ENCODE peak calls at places on chromosomes 4 and X, in seven cellular contexts. W is MM.1S, X is K562, O is foreskin fibroblast, U is ovary, G is neural progenitor cell, Z is right lobe of liver. R is an unnamed sample.

GRCh38 chr4:4762300-4762699 is 97.2 kb upstream of the MSX1 start:
- DNase-seq in Z (no peak), O (no peak), X (no peak), U (no peak), G (no peak), W (no peak), R (no peak)

GRCh38 chrX:76428243-76429130 is 977 bp downstream of the MAGEE1 start:
- DNase-seq in Z (peak; percentile 55), X (no peak), G (peak; percentile 10), W (no peak), O (no peak), U (peak; percentile 21), R (no peak)

GRCh38 chr4:131063878-131064277 is 1967.9 kb downstream of the C4orf33 start:
- DNase-seq in O (no peak), U (no peak), Z (no peak), W (no peak), X (no peak), G (no peak), R (no peak)

GRCh38 chr4:77110707-77111106 is 34.9 kb upstream of the CCNI start:
- DNase-seq in X (no peak), W (no peak), Z (no peak), U (no peak), G (no peak), O (peak; percentile 12), R (no peak)

GRCh38 chrX:17844236-17844635 is 16.9 kb downstream of the RAI2 start:
- DNase-seq in X (no peak), W (no peak), O (no peak), U (no peak), G (no peak), Z (no peak), R (no peak)

GRCh38 chr4:143384381-143384994 is 47.8 kb downstream of the GAB1 start:
- DNase-seq in Z (no peak), X (no peak), U (no peak), O (peak; percentile 90), G (no peak), W (no peak), R (no peak)

GRCh38 chrX:71859637-71860036 is 51.0 kb upstream of the NHSL2 start:
- DNase-seq in X (peak; percentile 15), U (no peak), Z (no peak), G (peak; percentile 71), O (peak; percentile 50), W (peak; percentile 45), R (no peak)

GRCh38 chr4:123709336-123709735 is 312.7 kb downstream of the SPRY1 start:
- DNase-seq in G (no peak), Z (no peak), U (no peak), W (no peak), X (no peak), O (no peak), R (no peak)

GRCh38 chrX:154016366-154017076 is 3.2 kb downstream of the IRAK1 start:
- DNase-seq in X (no peak), W (no peak), U (no peak), O (no peak), Z (no peak), G (no peak), R (no peak)

GRCh38 chrX:41909068-41909467 is 14.3 kb downstream of the CASK start:
- DNase-seq in X (no peak), G (no peak), Z (no peak), O (no peak), W (no peak), U (no peak), R (no peak)

GRCh38 chr4:11480683-11481082 is 52.0 kb upstream of the HS3ST1 start:
- DNase-seq in U (no peak), Z (no peak), O (no peak), X (no peak), G (no peak), W (peak; percentile 65), R (no peak)

GRCh38 chrX:1164322-1165288 is 47.8 kb downstream of the CRLF2 start:
- DNase-seq in Z (no peak), U (no peak), W (peak; percentile 78), X (no peak), O (no peak), G (peak; percentile 54), R (no peak)

GRCh38 chr4:3783691-3784306 is 17.6 kb downstream of the ADRA2C start:
- DNase-seq in G (peak; percentile 75), Z (no peak), O (no peak), W (no peak), U (no peak), X (peak; percentile 68), R (no peak)

GRCh38 chr4:42995343-42995944 is 102.9 kb downstream of the GRXCR1 start:
- DNase-seq in X (peak; percentile 31), U (no peak), G (peak; percentile 55), W (peak; percentile 53), Z (no peak), O (peak; percentile 1), R (peak; percentile 1)

GRCh38 chr4:119795986-119796578 is 167.5 kb upstream of the PDE5A start:
- DNase-seq in U (no peak), Z (no peak), O (peak; percentile 54), X (no peak), G (no peak), W (no peak), R (peak; percentile 21)

GRCh38 chrX:115260330-115260729 is 26.4 kb upstream of the LRCH2 start:
- DNase-seq in O (peak; percentile 51), U (no peak), G (no peak), W (no peak), Z (no peak), X (no peak), R (no peak)
- TF ChIP-seq CTCF in O (no peak), U (no peak), G (no peak), W (no peak), Z (no peak), X (no peak), R (no peak)

GRCh38 chr4:28886934-28887333 is 1833.2 kb upstream of the PCDH7 start:
- DNase-seq in U (no peak), Z (no peak), O (no peak), X (no peak), G (no peak), W (no peak), R (no peak)
- H3K4me3 ChIP-seq in U (no peak overlapping the region), Z (no peak overlapping the region), O (no peak overlapping the region), X (no peak overlapping the region), G (no peak overlapping the region), W (no peak overlapping the region), R (no peak overlapping the region)

GRCh38 chr4:83489711-83490326 is 4.9 kb upstream of the ABRAXAS1 start:
- DNase-seq in O (no peak), W (no peak), Z (no peak), X (peak; percentile 17), G (peak; percentile 17), U (no peak), R (no peak)

GRCh38 chr4:83486457-83487129 is 1.7 kb upstream of the ABRAXAS1 start:
- DNase-seq in U (no peak), W (no peak), Z (no peak), G (no peak), O (no peak), X (no peak), R (no peak)

GRCh38 chr4:83490876-83491450 is 6.1 kb upstream of the ABRAXAS1 start:
- DNase-seq in X (peak; percentile 76), O (peak; percentile 34), U (no peak), G (peak; percentile 42), Z (no peak), W (peak; percentile 44), R (peak; percentile 6)
- TF ChIP-seq CTCF in X (peak; percentile 68), O (peak; percentile 82), U (no peak), G (peak; percentile 91), Z (peak; percentile 46), W (peak; percentile 82), R (peak; percentile 82)

DNA sequence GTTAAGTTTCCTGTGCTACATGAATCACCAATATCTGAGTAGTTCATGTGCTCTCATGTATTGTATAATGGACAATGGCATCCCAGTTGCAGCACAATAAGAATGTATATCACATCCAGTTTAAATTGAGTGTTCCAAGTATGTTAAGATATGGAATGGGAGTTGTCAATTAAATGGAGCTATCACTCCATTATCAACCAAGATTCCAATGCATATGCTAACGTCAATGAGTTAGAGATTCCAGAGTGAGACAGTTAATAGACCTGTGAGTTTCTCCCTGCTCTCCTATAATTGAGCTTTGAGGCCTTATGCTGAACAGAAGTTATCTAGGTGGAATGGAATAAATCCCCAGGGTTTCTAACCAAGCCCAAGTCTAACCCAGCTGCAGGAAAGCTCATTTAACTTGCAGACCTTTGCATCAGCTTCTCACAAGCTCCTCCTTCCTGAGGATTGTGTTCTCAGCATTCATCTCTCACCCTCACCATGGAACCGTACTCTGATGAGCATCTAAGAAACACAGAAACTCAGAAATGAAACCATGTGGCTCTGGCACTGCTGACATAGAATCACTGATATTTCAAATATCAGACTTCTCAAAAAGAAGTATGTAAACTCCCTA is 84.8 kb downstream of the TIGD2 start:
- DNase-seq in U (no peak), G (no peak), X (no peak), O (no peak), W (peak; percentile 60), Z (no peak), R (no peak)
- H3K4me3 ChIP-seq in U (no peak overlapping the region), G (no peak overlapping the region), X (no peak overlapping the region), O (no peak overlapping the region), W (no peak overlapping the region), Z (no peak overlapping the region), R (no peak overlapping the region)

GRCh38 chr4:87851332-87851731 is 18.6 kb downstream of the MEPE start:
- DNase-seq in W (no peak), Z (no peak), X (no peak), U (no peak), O (no peak), G (no peak), R (no peak)

GRCh38 chr4:87853891-87854290 is 21.1 kb downstream of the MEPE start:
- DNase-seq in G (no peak), U (no peak), Z (no peak), W (no peak), O (no peak), X (no peak), R (no peak)

GRCh38 chr4:87855540-87855939 is 22.8 kb downstream of the MEPE start:
- DNase-seq in Z (no peak), O (no peak), U (no peak), G (no peak), X (no peak), W (no peak), R (no peak)

GRCh38 chr4:87851955-87852354 is 19.2 kb downstream of the MEPE start:
- DNase-seq in U (no peak), W (no peak), G (no peak), O (no peak), Z (no peak), X (no peak), R (no peak)

GRCh38 chr4:87853108-87853507 is 20.3 kb downstream of the MEPE start:
- DNase-seq in G (peak; percentile 49), Z (no peak), O (peak; percentile 61), W (peak; percentile 50), U (no peak), X (no peak), R (no peak)
- TF ChIP-seq CTCF in G (peak; percentile 64), Z (peak; percentile 51), O (peak; percentile 36), W (peak; percentile 52), U (peak; percentile 48), X (peak; percentile 25), R (peak; percentile 26)